ENCODE peak calls at places on chromosome 3, in eight cellular contexts. T is uterus; B is posterior vena cava; M is WTC11; Q is KG1; L is NCI-H345; C is stromal cell of bone marrow; H is effector memory CD4-positive, alpha-beta T cell. Z is an unnamed sample.

GRCh38 chr3:193731656-193732055 is 138.6 kb downstream of the OPA1 start:
- DNase-seq in H (no peak), T (no peak), C (no peak), M (no peak), L (no peak), Q (no peak), B (no peak), Z (no peak)

GRCh38 chr3:189349772-189350171 is 178.0 kb downstream of the TPRG1 start:
- DNase-seq in L (no peak), T (no peak), M (no peak), Q (no peak), H (no peak), B (no peak), C (no peak), Z (no peak)

GRCh38 chr3:88003115-88003755 is 55.6 kb downstream of the CGGBP1 start:
- DNase-seq in Q (no peak), B (no peak), M (no peak), L (no peak), C (peak; percentile 25), T (no peak), H (no peak), Z (no peak)

GRCh38 chr3:42172047-42172654 is 81.0 kb downstream of the TRAK1 start:
- DNase-seq in C (no peak), B (no peak), Q (no peak), H (no peak), L (no peak), M (no peak), T (no peak), Z (peak; percentile 32)

GRCh38 chr3:111734652-111735051 is 124.4 kb upstream of the PHLDB2 start:
- DNase-seq in B (no peak), C (no peak), Q (no peak), T (no peak), L (no peak), H (no peak), M (no peak), Z (no peak)

GRCh38 chr3:141796436-141797166 is 33.4 kb downstream of the GRK7 start:
- DNase-seq in Q (peak; percentile 81), H (peak; percentile 29), B (no peak), T (no peak), L (no peak), C (no peak), M (no peak), Z (no peak)

GRCh38 chr3:73784647-73785420 is 160.1 kb upstream of the PDZRN3 start:
- DNase-seq in L (no peak), C (no peak), B (no peak), Q (no peak), T (no peak), H (no peak), M (no peak), Z (no peak)

GRCh38 chr3:12229896-12230295 is 59.0 kb upstream of the PPARG start:
- DNase-seq in M (no peak), T (no peak), B (no peak), H (no peak), L (no peak), Q (no peak), C (no peak), Z (no peak)

GRCh38 chr3:139327861-139328260 is 16.0 kb upstream of the MRPS22 start:
- DNase-seq in L (no peak), C (no peak), T (no peak), B (no peak), H (no peak), Q (peak; percentile 5), M (no peak), Z (no peak)

GRCh38 chr3:27357665-27358258 is 11.4 kb downstream of the NEK10 start:
- DNase-seq in Q (peak; percentile 56), M (peak; percentile 61), H (peak; percentile 24), B (no peak), C (peak; percentile 27), L (peak; percentile 18), T (no peak), Z (no peak)

GRCh38 chr3:133361435-133361834 is 38.4 kb upstream of the BFSP2 start:
- DNase-seq in H (no peak), T (no peak), L (no peak), C (no peak), M (no peak), B (no peak), Q (no peak), Z (no peak)

GRCh38 chr3:39108309-39108708 is 829 bp downstream of the TTC21A start:
- DNase-seq in L (no peak), Q (peak; percentile 6), H (no peak), T (no peak), B (no peak), C (no peak), M (no peak), Z (no peak)

GRCh38 chr3:62562017-62562416 is 188.7 kb upstream of the FEZF2 start:
- DNase-seq in L (no peak), M (no peak), B (no peak), Q (no peak), C (peak; percentile 77), H (no peak), T (no peak), Z (no peak)

GRCh38 chr3:99128740-99129505 is 227.4 kb upstream of the DCBLD2 start:
- DNase-seq in L (no peak), T (no peak), M (no peak), C (peak; percentile 91), B (no peak), H (no peak), Q (no peak), Z (no peak)

GRCh38 chr3:57803647-57804081 is 47.6 kb downstream of the SLMAP start:
- DNase-seq in M (no peak), B (no peak), H (no peak), C (peak; percentile 96), L (no peak), T (peak; percentile 38), Q (no peak), Z (no peak)

GRCh38 chr3:43345877-43346276 is 59.5 kb downstream of the SNRK start:
- DNase-seq in C (peak; percentile 21), Q (no peak), M (no peak), L (no peak), H (no peak), B (no peak), T (no peak), Z (no peak)

GRCh38 chr3:124261301-124261700 is 269.4 kb upstream of the ROPN1 start:
- DNase-seq in M (no peak), B (no peak), L (no peak), Q (no peak), C (no peak), T (no peak), H (no peak), Z (no peak)

GRCh38 chr3:155102329-155102728 is 22.2 kb downstream of the MME start:
- DNase-seq in C (no peak), H (no peak), Q (no peak), L (no peak), B (no peak), T (no peak), M (no peak), Z (no peak)

GRCh38 chr3:101244212-101244575 is 76.2 kb downstream of the IMPG2 start:
- DNase-seq in C (peak; percentile 44), L (no peak), H (no peak), Q (no peak), T (no peak), B (no peak), M (no peak), Z (no peak)

GRCh38 chr3:56921573-56922571 is 120.1 kb upstream of the ARHGEF3 start:
- DNase-seq in M (no peak), H (no peak), L (no peak), Q (no peak), C (no peak), B (no peak), T (no peak), Z (peak; percentile 71)

GRCh38 chr3:156456771-156457224 is 98.1 kb downstream of the SSR3 start:
- DNase-seq in T (no peak), C (no peak), L (no peak), B (no peak), Q (no peak), H (no peak), M (peak; percentile 27), Z (no peak)

GRCh38 chr3:61734980-61735731 is 173.8 kb downstream of the PTPRG start:
- DNase-seq in T (no peak), H (no peak), M (no peak), B (no peak), L (no peak), Q (no peak), C (no peak), Z (no peak)